ENCODE peak calls at places on chromosomes 7 and 10, in five cellular contexts. I is IMR-90, L is HepG2, D is K562, Z is GM12878. X is an unnamed sample.

GRCh38 chr7:148708026-148708685 is 9.5 kb downstream of the CUL1 start:
- DNase-seq in I (no peak), L (no peak), Z (no peak), D (no peak), X (no peak)

GRCh38 chr7:156969972-156970420 is 20.5 kb downstream of the NOM1 start:
- DNase-seq in L (no peak), Z (no peak), I (peak; percentile 9), D (no peak), X (no peak)

GRCh38 chr10:102473445-102474331 is 22.3 kb upstream of the C10orf95 start:
- DNase-seq in L (no peak), Z (no peak), I (no peak), D (no peak), X (no peak)

GRCh38 chr10:110818311-110819257 is 53.1 kb upstream of the PDCD4 start:
- DNase-seq in I (no peak), L (no peak), Z (no peak), D (no peak), X (no peak)

GRCh38 chr7:87058739-87059524 is 522 bp downstream of the ELAPOR2 start:
- DNase-seq in D (peak; percentile 20), Z (no peak), I (no peak), L (no peak), X (no peak)

GRCh38 chr10:99782447-99783286 is at the start of gene ABCC2:
- DNase-seq in Z (no peak), L (peak; percentile 99), I (no peak), D (no peak), X (peak; percentile 79)

GRCh38 chr10:72173635-72174296 is 42.0 kb upstream of the ANAPC16 start:
- DNase-seq in I (peak; percentile 13), L (peak; percentile 42), D (no peak), Z (peak; percentile 86), X (peak; percentile 89)

GRCh38 chr10:96017227-96017687 is 26.1 kb upstream of the CCNJ start:
- DNase-seq in I (peak; percentile 54), Z (peak; percentile 32), L (peak; percentile 68), D (peak; percentile 46), X (peak; percentile 69)

GRCh38 chr10:116043304-116043703 is 229.7 kb downstream of the GFRA1 start:
- DNase-seq in L (no peak), D (no peak), I (no peak), Z (no peak), X (no peak)

GRCh38 chr10:13382759-13383753 is 35.0 kb upstream of the SEPHS1 start:
- DNase-seq in D (peak; percentile 42), Z (no peak), L (no peak), I (no peak), X (no peak)

GRCh38 chr10:129799942-129800341 is 164.1 kb downstream of the EBF3 start:
- DNase-seq in L (no peak), D (no peak), I (no peak), Z (no peak), X (no peak)

GRCh38 chr10:16242859-16243613 is 193.8 kb upstream of the PTER start:
- DNase-seq in D (no peak), L (no peak), Z (no peak), I (no peak), X (no peak)

GRCh38 chr10:7351905-7352304 is 58.9 kb downstream of the SFMBT2 start:
- DNase-seq in D (no peak), Z (no peak), I (peak; percentile 27), L (no peak), X (no peak)

GRCh38 chr7:30159698-30160143 is 24.9 kb downstream of the MTURN start:
- DNase-seq in D (no peak), Z (no peak), I (peak; percentile 45), L (peak; percentile 47), X (no peak)

GRCh38 chr10:25261110-25261509 is 86.3 kb downstream of the GPR158 start:
- DNase-seq in L (no peak), Z (no peak), I (no peak), D (no peak), X (no peak)

GRCh38 chr10:1061930-1062769 is 6.0 kb downstream of the WDR37 start:
- DNase-seq in D (no peak), Z (no peak), L (no peak), I (peak; percentile 54), X (no peak)

GRCh38 chr7:139820089-139820488 is 9.0 kb upstream of the TBXAS1 start:
- DNase-seq in I (no peak), D (no peak), Z (no peak), L (no peak), X (no peak)

GRCh38 chr7:28937593-28937992 is 20.5 kb downstream of the TRIL start:
- DNase-seq in D (no peak), L (no peak), Z (no peak), I (no peak), X (no peak)

GRCh38 chr7:2012044-2012900 is 220.5 kb downstream of the MAD1L1 start:
- DNase-seq in D (no peak), Z (no peak), L (no peak), I (no peak), X (no peak)

GRCh38 chr7:35748348-35748747 is 52.5 kb upstream of the SEPTIN7 start:
- DNase-seq in I (peak; percentile 6), L (no peak), D (no peak), Z (no peak), X (no peak)

GRCh38 chr7:153061913-153062528 is 302.5 kb downstream of the ACTR3B start:
- DNase-seq in L (peak; percentile 3), I (no peak), D (peak; percentile 25), Z (no peak), X (no peak)

GRCh38 chr7:107563072-107563760 is 504 bp downstream of the COG5 start:
- DNase-seq in Z (no peak), L (peak; percentile 37), D (peak; percentile 73), I (peak; percentile 8), X (peak; percentile 46)

GRCh38 chr7:19519443-19519977 is 189.3 kb downstream of the POLR1F start:
- DNase-seq in I (no peak), Z (no peak), L (no peak), D (no peak), X (no peak)

GRCh38 chr10:3925184-3925583 is 140.2 kb upstream of the KLF6 start:
- DNase-seq in L (no peak), D (no peak), I (no peak), Z (no peak), X (no peak)

GRCh38 chr10:3928078-3928477 is 143.1 kb upstream of the KLF6 start:
- DNase-seq in I (peak; percentile 11), L (no peak), D (no peak), Z (no peak), X (no peak)

GRCh38 chr10:3926675-3927525 is 141.9 kb upstream of the KLF6 start:
- DNase-seq in Z (no peak), D (peak; percentile 32), L (no peak), I (peak; percentile 30), X (no peak)

GRCh38 chr10:3924344-3924743 is 139.3 kb upstream of the KLF6 start:
- DNase-seq in Z (no peak), D (no peak), I (peak; percentile 97), L (no peak), X (no peak)

GRCh38 chr10:3926268-3926667 is 141.3 kb upstream of the KLF6 start:
- DNase-seq in I (no peak), D (peak; percentile 19), L (no peak), Z (no peak), X (no peak)
- TF ChIP-seq BHLHE40 in I (no peak), D (no peak), L (no peak), Z (no peak), X (no peak)

GRCh38 chr10:91909178-91909677 is at the start of gene FGFBP3:
- DNase-seq in I (peak; percentile 45), L (peak; percentile 34), Z (no peak), D (peak; percentile 49), X (peak; percentile 54)
- TF ChIP-seq CTCF in I (no peak), L (no peak), Z (no peak), D (no peak), X (no peak)

GRCh38 chr7:131183611-131184119 is 144.0 kb upstream of the MKLN1 start:
- DNase-seq in D (no peak), L (no peak), I (peak; percentile 15), Z (no peak), X (no peak)

GRCh38 chr7:131190146-131190545 is 137.5 kb upstream of the MKLN1 start:
- DNase-seq in I (peak; percentile 31), D (no peak), Z (no peak), L (no peak), X (no peak)

GRCh38 chr7:131189488-131189887 is 138.2 kb upstream of the MKLN1 start:
- DNase-seq in Z (no peak), L (no peak), I (no peak), D (no peak), X (no peak)

GRCh38 chr7:131188367-131189339 is 139.0 kb upstream of the MKLN1 start:
- DNase-seq in D (peak; percentile 60), L (peak; percentile 28), Z (peak; percentile 61), I (peak; percentile 98), X (peak; percentile 79)

GRCh38 chr7:131186816-131187215 is 140.9 kb upstream of the MKLN1 start:
- DNase-seq in L (no peak), Z (no peak), D (no peak), I (no peak), X (no peak)
- TF ChIP-seq BHLHE40 in L (no peak), Z (no peak), D (no peak), I (no peak), X (no peak)

GRCh38 chr10:77711683-77712049 is 74.1 kb upstream of the KCNMA1 start:
- DNase-seq in I (no peak), L (no peak), Z (no peak), D (no peak), X (no peak)
- TF ChIP-seq CTCF in I (no peak), L (no peak), Z (no peak), D (no peak), X (peak; percentile 21)

X was measured in A549.